ENCODE peak calls at places on chromosomes 1 and 21, in four cellular contexts. X is prostate gland, K is tibial nerve, Y is right lobe of liver. J is an unnamed sample.

GRCh38 chr1:19476440-19477190 is 8.7 kb downstream of the CAPZB start:
- DNase-seq in X (no peak), K (no peak), Y (peak), J (no peak)

GRCh38 chr1:33032126-33032869 is 4.4 kb downstream of the AK2 start:
- DNase-seq in X (no peak), K (no peak), Y (no peak), J (no peak)

GRCh38 chr1:78101514-78101913 is 55.7 kb downstream of the GIPC2 start:
- DNase-seq in X (no peak), K (peak), Y (no peak), J (no peak)

GRCh38 chr1:65420590-65421340 is at the start of the genes LEPR and LEPROT:
- DNase-seq in X (no peak), K (peak), Y (no peak), J (no peak)

GRCh38 chr1:211741799-211742198 is 66.4 kb upstream of the NEK2 start:
- DNase-seq in X (no peak), K (no peak), Y (no peak), J (no peak)

GRCh38 chr1:233304489-233305102 is 9.1 kb upstream of the PCNX2 start:
- DNase-seq in X (no peak), K (no peak), Y (no peak), J (no peak)

GRCh38 chr21:42233067-42233981 is 14.4 kb downstream of the ABCG1 start:
- DNase-seq in X (peak), K (peak), Y (peak), J (peak)

GRCh38 chr1:2202843-2203601 is 8.4 kb upstream of the FAAP20 start:
- DNase-seq in X (no peak), K (no peak), Y (no peak), J (no peak)

DNA sequence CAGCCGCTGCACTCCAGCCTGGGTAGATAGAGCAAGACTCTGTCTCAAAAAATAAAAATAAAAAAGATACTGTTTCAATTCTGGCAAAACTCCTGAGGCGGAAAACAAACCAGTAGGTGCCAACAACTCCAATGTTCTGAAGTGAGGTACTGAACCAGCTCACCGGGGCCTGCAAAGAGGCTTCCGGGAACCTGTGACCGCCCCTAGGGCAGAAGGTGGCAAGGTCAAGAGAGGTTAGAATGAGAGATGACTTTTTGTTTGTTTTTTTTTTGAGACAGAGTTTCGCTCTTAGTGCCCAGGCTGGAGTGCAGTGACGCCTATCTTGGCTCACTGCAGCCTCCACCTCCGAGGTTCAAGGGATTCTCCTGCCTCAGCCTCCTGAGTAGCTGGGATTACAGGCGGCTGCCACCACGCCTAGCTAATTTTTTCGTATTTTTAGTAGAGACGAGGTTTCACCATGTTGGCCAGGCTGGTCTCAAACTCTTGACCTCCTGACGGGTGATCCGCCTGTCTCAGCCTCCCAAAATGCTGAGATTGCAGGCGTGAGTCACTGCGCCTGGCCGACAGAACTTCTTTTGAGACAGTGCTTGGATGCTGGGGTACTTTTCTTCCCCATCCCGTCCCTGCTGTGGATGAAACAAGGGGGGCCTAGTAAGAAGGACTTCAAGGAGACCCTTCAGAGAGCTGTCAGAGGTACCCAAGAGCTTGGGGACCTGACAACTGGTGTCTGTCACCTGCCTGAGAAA is 91.9 kb upstream of the SLC25A33 start:
- DNase-seq in X (no peak), K (no peak), Y (peak), J (no peak)
- TF ChIP-seq CTCF in X (no peak), K (no peak), Y (no peak), J (no peak)

DNA sequence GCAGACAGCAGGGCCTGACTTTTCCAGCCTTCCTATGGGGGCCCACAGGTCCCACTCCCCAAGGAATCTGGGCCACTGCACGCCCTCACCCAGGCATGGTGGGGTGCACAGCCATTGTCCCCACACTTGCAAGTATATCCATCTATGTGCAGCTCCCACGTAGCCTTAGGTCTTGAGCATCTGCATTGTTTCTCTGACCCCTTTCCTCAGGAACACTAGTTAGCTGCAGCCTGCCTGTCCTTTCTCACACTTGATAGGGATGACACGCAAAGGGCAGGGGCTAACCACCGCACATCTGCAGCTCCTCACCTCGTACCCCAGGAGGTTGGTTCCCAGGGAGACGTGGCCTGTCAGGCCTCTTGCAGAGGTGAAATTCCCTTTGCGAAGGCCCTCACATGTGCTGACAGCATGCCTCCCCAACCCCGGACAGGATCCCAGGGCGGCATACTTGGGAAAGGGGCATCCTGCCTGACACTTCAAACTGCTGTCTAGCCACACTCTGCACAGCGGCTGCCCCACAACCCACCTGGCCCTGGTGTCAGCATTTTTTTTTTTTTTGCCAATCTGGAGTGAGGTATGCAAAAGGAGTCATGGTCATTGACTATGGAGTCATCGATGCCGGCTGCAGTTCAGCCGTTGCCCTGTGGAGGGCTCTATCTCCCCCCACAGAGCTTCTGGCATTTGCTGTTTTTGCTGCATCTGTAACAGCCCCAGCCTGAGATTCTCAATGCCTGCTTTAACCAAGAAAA is 5.0 kb downstream of the JMJD4 start:
- DNase-seq in X (no peak), K (peak), Y (no peak), J (no peak)
- TF ChIP-seq POLR2A in X (no peak), K (no peak), Y (no peak), J (no peak)

GRCh38 chr1:29344336-29344735 is 108.0 kb downstream of the PTPRU start:
- DNase-seq in X (no peak), K (no peak), Y (no peak), J (no peak)
- H3K4me3 ChIP-seq in X (no peak), K (no peak), Y (no peak), J (no peak)

DNA sequence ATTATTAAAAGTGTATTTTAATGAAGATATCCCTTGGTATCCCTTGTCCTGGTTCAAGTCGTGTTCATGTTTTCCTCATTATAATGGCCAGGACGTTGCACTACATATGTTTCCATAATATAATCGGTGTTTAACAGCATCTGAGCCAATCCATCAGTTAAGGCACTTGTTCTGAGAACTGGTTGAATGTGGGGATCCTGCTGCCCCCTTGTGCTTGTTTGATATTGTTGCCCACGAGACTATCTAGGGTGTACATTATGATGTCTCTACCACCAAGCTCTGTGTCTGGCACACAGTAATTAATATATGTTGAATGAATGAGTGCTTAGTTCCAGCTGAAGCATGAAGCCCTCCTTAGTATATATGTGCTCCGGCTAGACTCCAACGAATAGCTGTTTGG is 193.0 kb downstream of the CACNA1E start:
- DNase-seq in X (no peak), K (peak), Y (no peak), J (no peak)
- TF ChIP-seq CTCF in X (no peak), K (no peak), Y (peak), J (no peak)

DNA sequence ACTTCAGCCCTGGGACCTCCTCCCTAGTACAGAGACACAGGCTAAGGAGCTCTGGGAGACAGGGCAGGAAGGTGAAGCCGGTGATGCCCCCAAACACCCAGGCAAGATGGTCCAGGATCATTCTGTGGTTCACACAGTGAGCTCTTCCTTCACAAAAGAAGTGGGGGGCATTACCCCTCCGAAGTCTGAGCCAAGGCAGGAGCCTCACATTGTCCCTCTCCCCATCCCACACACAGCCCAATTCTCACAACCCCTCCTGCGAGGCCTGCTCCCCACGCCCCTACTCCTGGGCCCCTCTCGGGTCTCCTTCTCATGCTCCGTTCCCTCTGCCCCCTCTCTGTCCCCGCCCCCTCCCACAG is 10.7 kb downstream of the MEF2D start:
- DNase-seq in X (no peak), K (no peak), Y (no peak), J (no peak)
- TF ChIP-seq POLR2A in X (no peak), K (no peak), Y (no peak), J (no peak)

DNA sequence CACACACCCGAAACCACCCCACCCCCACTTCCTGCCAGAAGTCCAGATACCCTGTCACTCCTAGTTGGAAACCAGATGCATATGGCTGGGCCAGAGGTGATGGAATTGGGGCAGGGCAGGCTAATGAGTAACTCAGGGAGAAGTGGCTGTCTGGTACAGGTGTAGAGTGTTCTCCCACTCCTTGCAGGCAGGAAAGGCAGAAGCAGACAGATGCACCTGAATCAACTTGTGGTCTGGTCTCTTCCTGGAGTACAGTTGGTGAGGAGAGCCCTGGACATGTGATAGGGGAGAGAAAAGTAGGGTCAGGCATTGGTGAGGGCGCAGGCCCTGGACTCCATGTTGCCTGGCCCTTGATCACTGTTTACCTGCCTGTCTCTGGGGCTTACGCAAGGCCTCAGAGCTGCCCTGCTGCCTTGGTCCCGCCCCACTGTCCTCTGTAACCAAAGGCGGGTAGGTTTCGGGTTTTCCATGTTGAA is 2.5 kb downstream of the CGN start:
- DNase-seq in X (peak), K (no peak), Y (peak), J (no peak)
- H3K4me3 ChIP-seq in X (no peak), K (no peak), Y (no peak), J (no peak)

J was measured in lower leg skin.